ENCODE peak calls at places on chromosomes 12 and 14, in nine cellular contexts. One of them, this sample, is unnamed.
A peak's percentile ranks its signal among the peaks of the same experiment; 100 is the strongest.

GRCh38 chr12:54042970-54043744 is 10.3 kb downstream of the HOXC5 start:
- DNase-seq in dorsolateral prefrontal cortex: no peak
- DNase-seq in fibroblast of mammary gland: no peak
- DNase-seq in astrocyte of the spinal cord: no peak
- DNase-seq in psoas muscle: no peak
- DNase-seq in HCT116: no peak
- DNase-seq in tibial artery: no peak
- DNase-seq in heart left ventricle: no peak
- DNase-seq in GM06990: no peak
- DNase-seq in this sample: no peak

GRCh38 chr12:81296556-81297305 is 218.9 kb downstream of the ACSS3 start:
- DNase-seq in dorsolateral prefrontal cortex: no peak
- DNase-seq in fibroblast of mammary gland: peak; percentile 88
- DNase-seq in HCT116: no peak
- DNase-seq in tibial artery: no peak
- DNase-seq in heart left ventricle: no peak
- DNase-seq in GM06990: no peak
- DNase-seq in astrocyte of the spinal cord: peak; percentile 85
- DNase-seq in psoas muscle: no peak
- DNase-seq in this sample: peak; percentile 73

GRCh38 chr12:45130881-45131281 is 80.0 kb upstream of the DBX2 start:
- DNase-seq in HCT116: peak; percentile 63
- DNase-seq in dorsolateral prefrontal cortex: peak; percentile 23
- DNase-seq in tibial artery: no peak
- DNase-seq in psoas muscle: no peak
- DNase-seq in GM06990: no peak
- DNase-seq in astrocyte of the spinal cord: peak; percentile 77
- DNase-seq in heart left ventricle: no peak
- DNase-seq in fibroblast of mammary gland: peak; percentile 75
- DNase-seq in this sample: peak; percentile 35

GRCh38 chr14:93332032-93332852 is 594 bp downstream of the BTBD7 start:
- DNase-seq in dorsolateral prefrontal cortex: peak; percentile 43
- DNase-seq in tibial artery: peak; percentile 80
- DNase-seq in heart left ventricle: peak; percentile 80
- DNase-seq in fibroblast of mammary gland: peak; percentile 27
- DNase-seq in astrocyte of the spinal cord: peak; percentile 42
- DNase-seq in psoas muscle: peak; percentile 77
- DNase-seq in HCT116: no peak
- DNase-seq in GM06990: peak; percentile 73
- DNase-seq in this sample: no peak

GRCh38 chr12:57755454-57756372 is 810 bp downstream of the MARCHF9 start:
- DNase-seq in GM06990: peak; percentile 37
- DNase-seq in tibial artery: no peak
- DNase-seq in psoas muscle: peak; percentile 62
- DNase-seq in heart left ventricle: peak; percentile 69
- DNase-seq in astrocyte of the spinal cord: no peak
- DNase-seq in HCT116: no peak
- DNase-seq in dorsolateral prefrontal cortex: no peak
- DNase-seq in fibroblast of mammary gland: no peak
- DNase-seq in this sample: no peak

GRCh38 chr14:30550335-30550734 is 8.6 kb upstream of the G2E3 start:
- DNase-seq in psoas muscle: no peak
- DNase-seq in tibial artery: no peak
- DNase-seq in GM06990: no peak
- DNase-seq in HCT116: no peak
- DNase-seq in heart left ventricle: no peak
- DNase-seq in dorsolateral prefrontal cortex: no peak
- DNase-seq in fibroblast of mammary gland: peak; percentile 21
- DNase-seq in astrocyte of the spinal cord: peak; percentile 57
- DNase-seq in this sample: no peak

GRCh38 chr14:75645051-75645450 is 15.6 kb downstream of the ERG28 start:
- DNase-seq in dorsolateral prefrontal cortex: no peak
- DNase-seq in HCT116: no peak
- DNase-seq in fibroblast of mammary gland: no peak
- DNase-seq in astrocyte of the spinal cord: no peak
- DNase-seq in psoas muscle: no peak
- DNase-seq in tibial artery: no peak
- DNase-seq in GM06990: no peak
- DNase-seq in heart left ventricle: no peak
- DNase-seq in this sample: no peak

GRCh38 chr12:65300679-65301349 is 22.3 kb downstream of the MSRB3 start:
- DNase-seq in tibial artery: no peak
- DNase-seq in astrocyte of the spinal cord: no peak
- DNase-seq in psoas muscle: no peak
- DNase-seq in heart left ventricle: no peak
- DNase-seq in GM06990: no peak
- DNase-seq in HCT116: peak; percentile 54
- DNase-seq in dorsolateral prefrontal cortex: no peak
- DNase-seq in fibroblast of mammary gland: peak; percentile 41
- DNase-seq in this sample: no peak

GRCh38 chr12:108532061-108532848 is 17.2 kb downstream of the FICD start:
- DNase-seq in psoas muscle: no peak
- DNase-seq in heart left ventricle: no peak
- DNase-seq in GM06990: no peak
- DNase-seq in HCT116: no peak
- DNase-seq in astrocyte of the spinal cord: no peak
- DNase-seq in tibial artery: no peak
- DNase-seq in dorsolateral prefrontal cortex: no peak
- DNase-seq in fibroblast of mammary gland: no peak
- DNase-seq in this sample: no peak

DNA sequence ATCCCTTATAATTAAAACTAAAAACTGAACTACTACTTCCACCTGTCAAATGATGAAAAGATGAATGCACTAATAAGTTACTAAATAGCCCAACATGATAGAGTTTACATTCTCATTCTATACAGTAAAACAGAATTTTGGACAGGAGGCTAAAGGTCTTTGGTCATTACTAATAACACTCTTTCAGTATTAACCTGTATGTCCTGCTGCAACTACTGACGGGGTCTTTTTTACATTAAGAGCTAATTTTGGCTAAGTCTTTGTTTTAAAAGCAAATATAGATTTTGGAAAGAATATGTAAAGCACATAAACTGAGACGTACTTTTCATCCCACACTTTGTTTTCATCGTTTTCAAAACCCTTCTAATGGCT is 175.4 kb upstream of the CDKN3 start:
- DNase-seq in fibroblast of mammary gland: no peak
- DNase-seq in HCT116: no peak
- DNase-seq in psoas muscle: no peak
- DNase-seq in dorsolateral prefrontal cortex: no peak
- DNase-seq in GM06990: no peak
- DNase-seq in heart left ventricle: no peak
- DNase-seq in astrocyte of the spinal cord: no peak
- DNase-seq in tibial artery: no peak
- DNase-seq in this sample: no peak
- H3K4me3 ChIP-seq in fibroblast of mammary gland: no peak overlapping the region
- H3K4me3 ChIP-seq in HCT116: no peak overlapping the region
- H3K4me3 ChIP-seq in psoas muscle: no peak overlapping the region
- H3K4me3 ChIP-seq in dorsolateral prefrontal cortex: no peak overlapping the region
- H3K4me3 ChIP-seq in GM06990: no peak overlapping the region
- H3K4me3 ChIP-seq in heart left ventricle: no peak overlapping the region
- H3K4me3 ChIP-seq in astrocyte of the spinal cord: no peak overlapping the region
- H3K4me3 ChIP-seq in tibial artery: no peak overlapping the region
- H3K4me3 ChIP-seq in this sample: no peak overlapping the region

GRCh38 chr12:49609875-49610154 is 4.4 kb upstream of the FAM186B start:
- DNase-seq in psoas muscle: no peak
- DNase-seq in dorsolateral prefrontal cortex: no peak
- DNase-seq in tibial artery: no peak
- DNase-seq in fibroblast of mammary gland: no peak
- DNase-seq in GM06990: no peak
- DNase-seq in HCT116: no peak
- DNase-seq in astrocyte of the spinal cord: no peak
- DNase-seq in heart left ventricle: no peak
- DNase-seq in this sample: no peak
- TF ChIP-seq CTCF in psoas muscle: no peak
- TF ChIP-seq CTCF in dorsolateral prefrontal cortex: no peak
- TF ChIP-seq CTCF in tibial artery: no peak
- TF ChIP-seq CTCF in fibroblast of mammary gland: peak; percentile 15
- TF ChIP-seq CTCF in GM06990: no peak
- TF ChIP-seq CTCF in HCT116: peak; percentile 22
- TF ChIP-seq CTCF in astrocyte of the spinal cord: no peak
- TF ChIP-seq CTCF in heart left ventricle: no peak
- TF ChIP-seq CTCF in this sample: peak; percentile 15

DNA sequence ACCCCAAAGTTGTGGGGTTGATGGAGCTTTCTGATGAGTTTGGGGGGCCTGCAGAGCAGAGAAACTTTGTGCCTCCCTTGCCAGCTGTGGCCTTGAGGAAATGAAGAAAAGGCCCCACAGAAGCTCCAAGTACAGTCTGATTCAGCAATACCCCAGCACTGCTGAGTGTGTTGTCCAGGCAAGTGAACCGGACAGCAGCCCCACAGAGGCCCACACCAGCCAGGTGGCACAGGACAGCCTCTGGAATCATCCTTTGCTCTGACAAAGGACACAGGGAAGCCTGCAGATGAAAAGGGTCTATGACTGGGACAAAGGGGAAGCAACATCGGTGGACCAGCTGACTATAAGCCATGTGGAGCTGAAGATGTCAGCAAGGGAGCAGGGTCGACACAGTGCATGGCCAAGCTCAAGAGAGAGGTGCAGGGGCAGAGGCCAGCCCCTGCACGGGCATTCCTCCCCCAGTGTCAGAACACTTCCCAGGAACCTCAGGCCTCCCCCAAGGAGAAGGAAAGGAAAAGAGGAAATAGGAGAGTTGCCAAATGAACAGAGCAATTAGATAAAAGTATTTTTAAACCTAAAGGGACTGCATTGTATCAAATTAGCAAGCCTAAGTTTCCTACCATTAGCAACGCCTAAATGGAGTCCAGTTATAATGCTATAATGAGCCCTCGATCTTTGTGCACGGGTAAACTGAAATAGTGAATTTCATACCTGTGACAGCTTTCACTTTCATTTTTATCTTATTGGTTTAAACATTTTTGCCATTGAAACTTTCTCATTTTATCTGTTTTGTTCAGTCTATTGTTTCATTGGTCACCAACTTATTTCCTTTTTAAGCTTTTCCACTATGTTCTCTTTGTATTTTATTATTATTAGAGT is 46.3 kb upstream of the PTGDR start:
- DNase-seq in HCT116: no peak
- DNase-seq in fibroblast of mammary gland: no peak
- DNase-seq in psoas muscle: no peak
- DNase-seq in GM06990: peak; percentile 16
- DNase-seq in heart left ventricle: no peak
- DNase-seq in astrocyte of the spinal cord: no peak
- DNase-seq in tibial artery: no peak
- DNase-seq in dorsolateral prefrontal cortex: no peak
- DNase-seq in this sample: no peak
- H3K4me3 ChIP-seq in HCT116: no peak overlapping the region
- H3K4me3 ChIP-seq in fibroblast of mammary gland: no peak overlapping the region
- H3K4me3 ChIP-seq in psoas muscle: peak overlapping the region; percentile 36
- H3K4me3 ChIP-seq in GM06990: peak overlapping the region; percentile 8
- H3K4me3 ChIP-seq in heart left ventricle: peak overlapping the region; percentile 29
- H3K4me3 ChIP-seq in astrocyte of the spinal cord: no peak overlapping the region
- H3K4me3 ChIP-seq in tibial artery: no peak overlapping the region
- H3K4me3 ChIP-seq in dorsolateral prefrontal cortex: no peak overlapping the region
- H3K4me3 ChIP-seq in this sample: no peak overlapping the region

GRCh38 chr14:59704054-59704453 is 127.4 kb upstream of the CCDC175 start:
- DNase-seq in fibroblast of mammary gland: no peak
- DNase-seq in psoas muscle: peak; percentile 52
- DNase-seq in GM06990: no peak
- DNase-seq in HCT116: no peak
- DNase-seq in heart left ventricle: no peak
- DNase-seq in tibial artery: peak; percentile 78
- DNase-seq in astrocyte of the spinal cord: no peak
- DNase-seq in dorsolateral prefrontal cortex: no peak
- DNase-seq in this sample: no peak

GRCh38 chr14:59705866-59706265 is 129.3 kb upstream of the CCDC175 start:
- DNase-seq in dorsolateral prefrontal cortex: no peak
- DNase-seq in psoas muscle: no peak
- DNase-seq in fibroblast of mammary gland: no peak
- DNase-seq in heart left ventricle: no peak
- DNase-seq in GM06990: no peak
- DNase-seq in HCT116: no peak
- DNase-seq in tibial artery: no peak
- DNase-seq in astrocyte of the spinal cord: no peak
- DNase-seq in this sample: no peak

GRCh38 chr14:59711083-59711482 is 134.5 kb upstream of the CCDC175 start:
- DNase-seq in dorsolateral prefrontal cortex: no peak
- DNase-seq in fibroblast of mammary gland: no peak
- DNase-seq in psoas muscle: no peak
- DNase-seq in HCT116: no peak
- DNase-seq in heart left ventricle: no peak
- DNase-seq in astrocyte of the spinal cord: no peak
- DNase-seq in GM06990: no peak
- DNase-seq in tibial artery: no peak
- DNase-seq in this sample: no peak

GRCh38 chr14:59705245-59705644 is 128.6 kb upstream of the CCDC175 start:
- DNase-seq in psoas muscle: no peak
- DNase-seq in fibroblast of mammary gland: no peak
- DNase-seq in dorsolateral prefrontal cortex: no peak
- DNase-seq in HCT116: no peak
- DNase-seq in astrocyte of the spinal cord: no peak
- DNase-seq in heart left ventricle: no peak
- DNase-seq in tibial artery: no peak
- DNase-seq in GM06990: no peak
- DNase-seq in this sample: no peak

DNA sequence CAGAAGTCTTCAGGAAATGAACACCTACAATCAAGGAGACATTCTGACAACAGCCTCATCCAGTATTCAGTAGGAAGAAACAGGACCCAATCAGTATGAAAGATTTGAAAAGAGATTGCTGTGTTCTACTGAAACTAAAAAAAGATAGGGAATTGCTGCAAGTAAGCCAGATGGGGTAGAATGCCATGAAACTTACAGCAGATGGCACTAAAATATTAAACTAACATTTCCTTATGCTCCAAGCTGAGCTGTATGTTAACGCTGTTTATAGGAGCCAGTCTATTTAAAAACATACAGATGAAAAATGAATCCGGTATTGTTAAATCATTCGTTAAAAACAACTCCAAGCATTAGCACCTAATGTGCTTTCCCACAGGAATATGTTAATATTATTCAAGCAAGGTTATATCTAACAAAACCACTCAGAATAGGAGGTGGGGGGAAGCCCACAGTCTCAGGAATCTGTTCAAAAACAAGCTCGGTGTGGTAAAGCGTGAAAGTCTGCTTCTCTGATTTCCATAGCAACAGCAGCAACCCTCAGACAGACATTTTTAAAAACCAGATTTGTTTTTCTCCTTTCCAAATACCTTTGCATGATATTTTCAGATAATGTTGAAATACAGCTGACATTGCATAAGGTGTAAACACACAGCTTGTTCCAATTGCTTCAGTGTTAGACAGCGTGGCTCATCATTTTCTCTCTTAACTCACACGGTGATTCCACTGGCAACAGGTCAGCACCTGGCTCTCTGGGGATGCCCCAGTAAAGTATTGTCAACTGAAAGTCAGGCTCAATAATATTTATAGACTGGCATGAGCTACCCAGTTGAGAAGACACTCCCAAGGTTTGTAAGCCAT is 131.4 kb upstream of the CCDC175 start:
- DNase-seq in fibroblast of mammary gland: peak; percentile 8
- DNase-seq in tibial artery: no peak
- DNase-seq in heart left ventricle: no peak
- DNase-seq in dorsolateral prefrontal cortex: no peak
- DNase-seq in HCT116: no peak
- DNase-seq in GM06990: no peak
- DNase-seq in psoas muscle: no peak
- DNase-seq in astrocyte of the spinal cord: peak; percentile 23
- DNase-seq in this sample: no peak
- TF ChIP-seq CTCF in fibroblast of mammary gland: no peak
- TF ChIP-seq CTCF in tibial artery: peak; percentile 29
- TF ChIP-seq CTCF in heart left ventricle: no peak
- TF ChIP-seq CTCF in dorsolateral prefrontal cortex: peak; percentile 11
- TF ChIP-seq CTCF in HCT116: no peak
- TF ChIP-seq CTCF in GM06990: no peak
- TF ChIP-seq CTCF in psoas muscle: no peak
- TF ChIP-seq CTCF in astrocyte of the spinal cord: peak; percentile 15
- TF ChIP-seq CTCF in this sample: peak; percentile 23

GRCh38 chr14:34018125-34018524 is 67.3 kb upstream of the EGLN3 start:
- DNase-seq in dorsolateral prefrontal cortex: no peak
- DNase-seq in fibroblast of mammary gland: no peak
- DNase-seq in astrocyte of the spinal cord: no peak
- DNase-seq in GM06990: no peak
- DNase-seq in HCT116: no peak
- DNase-seq in tibial artery: no peak
- DNase-seq in psoas muscle: no peak
- DNase-seq in heart left ventricle: no peak
- DNase-seq in this sample: no peak
- H3K4me3 ChIP-seq in dorsolateral prefrontal cortex: peak overlapping the region; percentile 33
- H3K4me3 ChIP-seq in fibroblast of mammary gland: no peak overlapping the region
- H3K4me3 ChIP-seq in astrocyte of the spinal cord: no peak overlapping the region
- H3K4me3 ChIP-seq in GM06990: no peak overlapping the region
- H3K4me3 ChIP-seq in HCT116: no peak overlapping the region
- H3K4me3 ChIP-seq in tibial artery: no peak overlapping the region
- H3K4me3 ChIP-seq in psoas muscle: peak overlapping the region; percentile 52
- H3K4me3 ChIP-seq in heart left ventricle: peak overlapping the region; percentile 37
- H3K4me3 ChIP-seq in this sample: no peak overlapping the region

This sample was measured in astrocyte of the cerebellum.